ENCODE peak calls at places on chromosomes 16 and 17, in five cellular contexts. G, H, S, E and U are unnamed samples.

GRCh38 chr16:4945560-4946502 is 8.9 kb upstream of the PPL start:
- DNase-seq in G (peak; percentile 78), H (no peak), S (peak; percentile 86), E (peak; percentile 45), U (peak; percentile 69)

GRCh38 chr16:24839347-24839972 is 6.3 kb upstream of the SLC5A11 start:
- DNase-seq in G (no peak), H (no peak), S (no peak), E (no peak), U (no peak)

GRCh38 chr17:17812211-17813054 is 24.4 kb downstream of the SREBF1 start:
- DNase-seq in G (peak; percentile 77), H (peak; percentile 32), S (peak; percentile 78), E (peak; percentile 81), U (no peak)

GRCh38 chr16:3444032-3444388 is 530 bp downstream of the NAA60 start:
- DNase-seq in G (peak; percentile 65), H (no peak), S (peak; percentile 72), E (no peak), U (peak; percentile 33)

GRCh38 chr17:27938864-27939263 is 45.7 kb upstream of the LYRM9 start:
- DNase-seq in G (no peak), H (no peak), S (no peak), E (no peak), U (no peak)

GRCh38 chr17:71163813-71164122 is 957.1 kb upstream of the SOX9 start:
- DNase-seq in G (no peak), H (no peak), S (no peak), E (no peak), U (no peak)

GRCh38 chr16:12917653-12918052 is 16.3 kb downstream of the SHISA9 start:
- DNase-seq in G (no peak), H (no peak), S (no peak), E (no peak), U (no peak)

GRCh38 chr17:76354747-76355310 is 1.1 kb upstream of the PRPSAP1 start:
- DNase-seq in G (no peak), H (no peak), S (no peak), E (no peak), U (no peak)

GRCh38 chr17:73118876-73119485 is 26.5 kb upstream of the SLC39A11 start:
- DNase-seq in G (no peak), H (no peak), S (no peak), E (peak; percentile 48), U (no peak)

GRCh38 chr17:29114141-29114540 is 66.1 kb downstream of the MYO18A start:
- DNase-seq in G (no peak), H (no peak), S (no peak), E (no peak), U (no peak)

GRCh38 chr17:47895254-47895855 is 681 bp upstream of the SP2 start:
- DNase-seq in G (no peak), H (no peak), S (peak; percentile 49), E (peak; percentile 37), U (no peak)

GRCh38 chr17:13067629-13068303 is 49.9 kb upstream of the ELAC2 start:
- DNase-seq in G (no peak), H (no peak), S (no peak), E (no peak), U (no peak)

GRCh38 chr17:6623941-6624340 is 16.6 kb downstream of the KIAA0753 start:
- DNase-seq in G (no peak), H (no peak), S (no peak), E (no peak), U (no peak)

GRCh38 chr16:84461504-84462295 is 42.8 kb downstream of the MEAK7 start:
- DNase-seq in G (no peak), H (no peak), S (no peak), E (no peak), U (no peak)

GRCh38 chr17:42276609-42277341 is 584 bp upstream of the STAT5B start:
- DNase-seq in G (peak; percentile 87), H (no peak), S (no peak), E (peak; percentile 83), U (no peak)

GRCh38 chr17:61015966-61016365 is 338.3 kb downstream of the BCAS3 start:
- DNase-seq in G (no peak), H (no peak), S (no peak), E (no peak), U (no peak)

GRCh38 chr16:30351586-30352419 is 3.3 kb downstream of the CD2BP2 start:
- DNase-seq in G (peak; percentile 94), H (no peak), S (no peak), E (peak; percentile 95), U (no peak)

GRCh38 chr16:14193316-14193871 is 122.3 kb downstream of the MRTFB start:
- DNase-seq in G (no peak), H (no peak), S (no peak), E (no peak), U (no peak)

GRCh38 chr17:596763-597644 is 117.6 kb downstream of the VPS53 start:
- DNase-seq in G (no peak), H (no peak), S (peak; percentile 49), E (no peak), U (peak; percentile 44)

GRCh38 chr16:83928341-83929055 is 24.5 kb upstream of the OSGIN1 start:
- DNase-seq in G (no peak), H (no peak), S (peak; percentile 86), E (no peak), U (peak; percentile 63)

GRCh38 chr17:39064374-39064773 is 87.1 kb downstream of the PLXDC1 start:
- DNase-seq in G (no peak), H (no peak), S (no peak), E (no peak), U (peak; percentile 16)